ENCODE peak calls at places on chromosomes 4 and X, in ten cellular contexts. K is ELR; Z is brain microvascular endothelial cell; P is amygdala; A is CD4-positive, alpha-beta T cell; H is iPS-NIHi11; V is DND-41; Y is stimulated activated CD4-positive, alpha-beta T cell treated with anti-CD3 and anti-CD28 coated beads, Interleukin-1b, Interleukin-23, amount 100 ng/mL, for 24 hours; X is ecto neural progenitor cell; U is NCI-H460. M is an unnamed sample.

GRCh38 chr4:119623025-119623424 is 5.6 kb downstream of the PDE5A start:
- DNase-seq in K (peak; percentile 29), Z (no peak), P (no peak), A (no peak), H (no peak), V (no peak), Y (no peak), X (no peak), U (no peak), M (no peak)

GRCh38 chrX:139201924-139202323 is 328.6 kb upstream of the F9 start:
- DNase-seq in K (no peak), Z (no peak), P (no peak), A (no peak), H (no peak), V (no peak), Y (no peak), X (no peak), U (no peak), M (no peak)

GRCh38 chr4:120659626-120660170 is 262.8 kb downstream of the PRDM5 start:
- DNase-seq in K (no peak), Z (no peak), P (no peak), A (no peak), H (no peak), V (no peak), Y (no peak), X (no peak), U (no peak), M (no peak)

GRCh38 chr4:111269439-111269838 is 646.6 kb upstream of the PITX2 start:
- DNase-seq in K (peak; percentile 29), Z (no peak), P (no peak), A (no peak), H (no peak), V (no peak), Y (no peak), X (no peak), U (no peak), M (no peak)

GRCh38 chr4:157994863-157995262 is 178.0 kb downstream of the GASK1B start:
- DNase-seq in K (no peak), Z (no peak), P (no peak), A (no peak), H (no peak), V (no peak), Y (no peak), X (no peak), U (peak; percentile 38), M (no peak)

GRCh38 chr4:24103434-24104168 is 213.8 kb upstream of the PPARGC1A start:
- DNase-seq in K (peak; percentile 20), Z (peak; percentile 49), P (no peak), A (no peak), H (no peak), V (no peak), Y (no peak), X (no peak), U (no peak), M (no peak)

GRCh38 chr4:6957148-6957520 is 47.5 kb downstream of the TBC1D14 start:
- DNase-seq in K (no peak), Z (no peak), P (no peak), A (no peak), H (no peak), V (no peak), Y (no peak), X (no peak), U (no peak), M (no peak)

GRCh38 chr4:95531141-95531540 is 17.6 kb downstream of the UNC5C start:
- DNase-seq in K (no peak), Z (no peak), P (no peak), A (no peak), H (peak; percentile 29), V (peak; percentile 82), Y (no peak), X (no peak), U (no peak), M (no peak)

GRCh38 chrX:37712458-37712857 is 26.9 kb downstream of the XK start:
- DNase-seq in K (peak; percentile 0), Z (peak; percentile 33), P (no peak), A (no peak), H (no peak), V (no peak), Y (no peak), X (no peak), U (no peak), M (no peak)

GRCh38 chr4:154743683-154744340 is at the start of gene LRAT:
- DNase-seq in K (no peak), Z (no peak), P (no peak), A (no peak), H (peak; percentile 95), V (no peak), Y (no peak), X (peak; percentile 82), U (peak; percentile 41), M (peak; percentile 74)

GRCh38 chrX:2679534-2680485 is 11.3 kb upstream of the CD99 start:
- DNase-seq in K (no peak), Z (no peak), P (no peak), A (no peak), H (no peak), V (no peak), Y (no peak), X (no peak), U (no peak), M (no peak)

M was measured in head of caudate nucleus.